ENCODE peak calls at places on chromosomes 16 and 17, in six cellular contexts. N is sigmoid colon, V is PC-9, O is lung, E is fibroblast of pulmonary artery, D is AG10803. H is an unnamed sample.
A peak's percentile ranks its signal among the peaks of the same experiment; 100 is the strongest.

GRCh38 chr17:45246861-45247428 is 14.9 kb downstream of the SPATA32 start:
- DNase-seq in N (no peak), V (no peak), O (no peak), E (no peak), D (no peak), H (no peak)

GRCh38 chr16:87040169-87041117 is 276.7 kb downstream of the C16orf95 start:
- DNase-seq in N (peak; percentile 40), V (no peak), O (no peak), E (no peak), D (no peak), H (no peak)

GRCh38 chr17:42329025-42329976 is 41.0 kb downstream of the STAT5A start:
- DNase-seq in N (no peak), V (peak; percentile 71), O (no peak), E (peak; percentile 78), D (peak; percentile 80), H (peak; percentile 27)

GRCh38 chr17:68329331-68329730 is 38.0 kb downstream of the ARSG start:
- DNase-seq in N (no peak), V (no peak), O (no peak), E (no peak), D (no peak), H (no peak)

GRCh38 chr17:62790554-62790953 is 17.6 kb downstream of the MARCHF10 start:
- DNase-seq in N (no peak), V (peak; percentile 74), O (no peak), E (peak; percentile 62), D (peak; percentile 88), H (no peak)

GRCh38 chr17:55413825-55414489 is 7.7 kb downstream of the MMD start:
- DNase-seq in N (no peak), V (no peak), O (no peak), E (no peak), D (no peak), H (no peak)

GRCh38 chr16:3152273-3153076 is 17.6 kb downstream of the ZNF213 start:
- DNase-seq in N (peak; percentile 96), V (peak; percentile 94), O (peak; percentile 84), E (peak; percentile 92), D (peak; percentile 87), H (peak; percentile 78)

GRCh38 chr17:17181666-17182600 is 24.2 kb downstream of the PLD6 start:
- DNase-seq in N (no peak), V (no peak), O (no peak), E (no peak), D (no peak), H (no peak)

GRCh38 chr16:803751-804075 is 3.2 kb upstream of the GNG13 start:
- DNase-seq in N (no peak), V (no peak), O (no peak), E (no peak), D (no peak), H (no peak)

GRCh38 chr17:51496378-51496777 is 236.0 kb downstream of the UTP18 start:
- DNase-seq in N (no peak), V (no peak), O (no peak), E (no peak), D (no peak), H (no peak)

GRCh38 chr16:71430744-71431143 is 11.1 kb downstream of the TLE7 start:
- DNase-seq in N (no peak), V (no peak), O (no peak), E (no peak), D (no peak), H (no peak)

GRCh38 chr16:17691621-17692231 is 221.0 kb upstream of the XYLT1 start:
- DNase-seq in N (no peak), V (no peak), O (no peak), E (no peak), D (no peak), H (no peak)

GRCh38 chr16:86672215-86672863 is 94.0 kb downstream of the FOXL1 start:
- DNase-seq in N (no peak), V (no peak), O (no peak), E (no peak), D (no peak), H (no peak)

GRCh38 chr16:89720520-89720858 is 209 bp downstream of the VPS9D1 start:
- DNase-seq in N (no peak), V (peak; percentile 69), O (peak; percentile 48), E (no peak), D (no peak), H (no peak)

GRCh38 chr17:8221663-8222379 is 11.4 kb upstream of the AURKB start:
- DNase-seq in N (peak; percentile 92), V (peak; percentile 92), O (peak; percentile 88), E (peak; percentile 91), D (peak; percentile 88), H (peak; percentile 68)

GRCh38 chr17:42969006-42969581 is 4.8 kb upstream of the AARSD1 start:
- DNase-seq in N (no peak), V (no peak), O (no peak), E (peak; percentile 42), D (no peak), H (no peak)

DNA sequence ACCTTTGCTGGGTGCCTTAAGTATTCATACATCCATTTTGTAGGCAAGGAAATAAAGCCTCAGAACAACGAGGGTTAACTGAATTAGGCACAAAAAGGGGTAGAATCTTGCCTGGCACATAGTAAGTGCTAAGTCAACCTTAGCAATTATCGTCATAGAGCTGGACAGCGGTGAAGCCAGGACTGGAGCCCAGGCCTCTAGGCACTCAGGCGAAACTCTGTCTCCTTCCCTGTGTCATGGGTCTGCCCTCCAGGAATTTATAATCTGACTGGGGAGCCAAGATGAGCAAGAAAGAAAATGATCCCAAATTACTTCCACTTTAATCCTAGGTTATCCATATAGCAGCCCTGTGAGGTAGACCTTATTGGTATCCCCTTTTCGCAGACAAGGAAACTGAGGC is 61.4 kb downstream of the KATNIP start:
- DNase-seq in N (no peak), V (no peak), O (no peak), E (no peak), D (no peak), H (no peak)
- TF ChIP-seq CTCF in N (no peak), V (no peak), O (no peak), E (no peak), D (no peak), H (no peak)

GRCh38 chr17:58253082-58253481 is 14.7 kb downstream of the LPO start:
- DNase-seq in N (no peak), V (no peak), O (no peak), E (no peak), D (no peak), H (no peak)

GRCh38 chr17:58249270-58250133 is 11.1 kb downstream of the LPO start:
- DNase-seq in N (peak; percentile 80), V (peak; percentile 57), O (peak; percentile 65), E (peak; percentile 49), D (peak; percentile 44), H (peak; percentile 1)

GRCh38 chr17:58252141-58252540 is 13.8 kb downstream of the LPO start:
- DNase-seq in N (no peak), V (no peak), O (no peak), E (no peak), D (no peak), H (no peak)

GRCh38 chr17:58250344-58251011 is 12.1 kb downstream of the LPO start:
- DNase-seq in N (no peak), V (no peak), O (no peak), E (no peak), D (no peak), H (no peak)

DNA sequence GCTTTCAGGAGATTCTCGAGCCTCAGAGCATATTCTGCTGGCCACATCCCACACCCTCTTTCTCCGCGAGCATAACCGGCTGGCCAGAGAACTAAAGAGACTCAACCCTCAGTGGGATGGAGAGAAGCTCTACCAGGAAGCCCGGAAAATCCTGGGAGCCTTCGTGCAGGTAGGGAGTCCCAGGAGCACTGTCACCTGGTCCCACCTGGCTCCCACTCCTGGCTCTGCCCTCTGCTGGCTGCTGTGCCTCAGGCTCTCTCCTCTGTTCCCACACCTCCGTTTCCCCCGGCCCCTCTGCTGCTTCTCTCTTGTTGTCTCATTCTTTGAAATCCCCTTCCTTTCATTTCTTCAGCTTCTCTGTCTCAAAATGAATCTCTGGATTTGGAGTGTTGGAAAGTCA is 16.4 kb downstream of the LPO start:
- DNase-seq in N (peak; percentile 36), V (no peak), O (no peak), E (no peak), D (no peak), H (no peak)
- TF ChIP-seq CTCF in N (no peak), V (no peak), O (no peak), E (no peak), D (no peak), H (no peak)

GRCh38 chr16:81445926-81446317 is 1.3 kb downstream of the CMIP start:
- DNase-seq in N (no peak), V (no peak), O (no peak), E (no peak), D (no peak), H (no peak)

GRCh38 chr16:81446318-81447275 is 2.0 kb downstream of the CMIP start:
- DNase-seq in N (no peak), V (peak; percentile 35), O (no peak), E (no peak), D (peak; percentile 57), H (no peak)

GRCh38 chr16:81444448-81445121 is at the start of gene CMIP:
- DNase-seq in N (peak; percentile 93), V (peak; percentile 86), O (peak; percentile 79), E (peak; percentile 76), D (peak; percentile 78), H (peak; percentile 37)

GRCh38 chr16:81443688-81444447 is 740 bp upstream of the CMIP start:
- DNase-seq in N (peak; percentile 79), V (no peak), O (no peak), E (no peak), D (no peak), H (no peak)

DNA sequence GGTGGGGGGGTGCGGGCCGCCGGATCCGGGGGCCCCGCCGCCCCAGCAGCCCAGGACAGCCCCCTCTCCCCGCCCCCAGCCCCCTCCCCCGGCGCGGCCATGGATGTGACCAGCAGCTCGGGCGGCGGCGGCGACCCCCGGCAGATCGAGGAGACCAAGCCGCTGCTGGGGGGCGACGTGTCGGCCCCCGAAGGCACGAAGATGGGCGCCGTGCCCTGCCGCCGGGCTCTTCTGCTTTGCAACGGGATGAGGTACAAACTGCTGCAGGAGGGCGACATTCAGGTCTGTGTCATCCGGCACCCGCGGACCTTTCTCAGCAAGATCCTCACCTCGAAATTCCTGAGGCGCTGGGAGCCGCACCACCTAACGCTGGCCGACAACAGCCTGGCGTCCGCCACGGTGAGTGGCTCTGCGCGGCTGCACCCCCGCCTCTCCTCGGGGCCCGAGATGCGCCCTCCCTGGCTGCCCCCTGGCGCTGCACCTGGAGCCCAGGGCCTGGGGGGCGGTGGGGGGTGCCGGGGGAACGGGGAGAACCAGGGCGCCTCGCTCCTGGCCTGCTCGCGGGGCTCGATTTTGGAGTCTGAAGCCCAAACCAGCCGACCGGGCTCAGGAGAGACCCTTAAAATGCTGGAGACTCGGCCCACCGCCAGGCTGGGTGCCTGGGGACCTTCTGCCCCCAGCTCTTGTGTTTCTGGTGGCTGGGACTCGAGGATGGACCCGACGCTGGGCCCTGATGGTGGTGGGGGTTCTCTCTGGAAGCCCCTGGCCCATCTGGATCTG is 725 bp downstream of the CMIP start:
- DNase-seq in N (peak; percentile 78), V (peak; percentile 40), O (no peak), E (no peak), D (peak; percentile 21), H (no peak)
- TF ChIP-seq CTCF in N (no peak), V (no peak), O (no peak), E (no peak), D (peak; percentile 26), H (peak; percentile 21)

DNA sequence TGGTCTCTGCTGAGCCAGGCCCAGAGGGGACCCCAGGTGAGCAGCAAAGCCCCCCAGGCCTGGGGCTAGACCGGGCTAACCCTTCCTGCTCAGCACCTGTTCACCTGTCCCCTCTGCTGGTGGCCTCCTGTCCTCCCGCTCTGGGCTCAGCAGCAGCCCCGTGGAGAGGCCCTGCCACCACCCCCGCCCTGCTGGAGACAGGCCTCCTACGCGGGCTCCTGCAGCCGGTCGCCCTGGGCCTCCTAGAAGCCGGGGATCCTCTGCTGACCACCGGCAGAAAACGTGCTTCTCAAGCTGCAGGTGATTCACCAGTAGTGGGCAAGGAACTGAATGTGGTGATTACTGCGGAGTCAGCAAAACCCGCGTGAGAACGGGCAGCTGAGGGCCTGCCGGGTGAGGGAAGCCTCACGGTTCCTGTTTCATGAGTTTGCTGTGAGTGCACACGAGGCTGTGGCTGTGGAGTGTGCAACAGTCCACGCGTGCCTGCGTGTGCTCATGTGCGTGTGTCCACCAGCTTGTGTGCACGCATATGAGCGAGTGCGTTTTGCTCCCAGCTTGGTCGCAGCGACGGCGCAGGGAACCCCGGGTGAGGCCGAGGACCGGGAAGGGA is 792 bp downstream of the SECTM1 start:
- DNase-seq in N (peak; percentile 85), V (peak; percentile 47), O (peak; percentile 67), E (peak; percentile 40), D (peak; percentile 47), H (no peak)
- TF ChIP-seq CTCF in N (no peak), V (no peak), O (no peak), E (no peak), D (no peak), H (no peak)

H was measured in AG04450.